ENCODE peak calls at places on chromosomes 5 and 9, in seven cellular contexts. E is body of pancreas; R is endothelial cell of umbilical vein; V is aorta; I is fibroblast of lung; Q is astrocyte; P is CD8-positive, alpha-beta T cell. F is an unnamed sample. For H3K9me3 and H3K4me1, the result is how much of the 10 kb centered on the place peaks cover.

GRCh38 chr9:3963266-3964019 is 336.4 kb downstream of the GLIS3 start:
- DNase-seq in E (peak), R (peak), V (peak), I (peak), Q (peak), P (no peak), F (no peak)

GRCh38 chr5:91357012-91357634 is 26.0 kb downstream of the ARRDC3 start:
- DNase-seq in E (peak), R (no peak), V (no peak), I (no peak), Q (no peak), P (no peak), F (no peak)

GRCh38 chr5:180423133-180423532 is 70.0 kb upstream of the GFPT2 start:
- DNase-seq in E (no peak), R (no peak), V (no peak), I (peak), Q (no peak), P (no peak), F (no peak)

GRCh38 chr5:71905804-71906711 is 187.0 kb downstream of the CARTPT start:
- DNase-seq in E (peak), R (peak), V (peak), I (peak), Q (no peak), P (no peak), F (no peak)

GRCh38 chr5:8676731-8677130 is 807.8 kb downstream of the MTRR start:
- DNase-seq in E (no peak), R (no peak), V (no peak), I (no peak), Q (no peak), P (no peak), F (no peak)

GRCh38 chr9:111037744-111038335 is 430 bp downstream of the LPAR1 start:
- DNase-seq in E (peak), R (no peak), V (peak), I (peak), Q (peak), P (no peak), F (peak)

GRCh38 chr5:77129386-77129785 is 42.3 kb upstream of the ZBED3 start:
- DNase-seq in E (peak), R (peak), V (no peak), I (no peak), Q (peak), P (peak), F (no peak)

GRCh38 chr9:137149942-137150484 is 11.1 kb downstream of the GRIN1 start:
- DNase-seq in E (no peak), R (no peak), V (no peak), I (no peak), Q (no peak), P (no peak), F (no peak)

GRCh38 chr5:66174338-66174737 is 30.2 kb downstream of the SREK1 start:
- DNase-seq in E (no peak), R (peak), V (no peak), I (peak), Q (no peak), P (no peak), F (no peak)

GRCh38 chr5:163248333-163248732 is 189.1 kb upstream of the CCNG1 start:
- DNase-seq in E (peak), R (no peak), V (no peak), I (peak), Q (peak), P (no peak), F (no peak)

GRCh38 chr9:28287413-28287812 is 714.1 kb upstream of the C9orf72 start:
- DNase-seq in E (no peak), R (no peak), V (no peak), I (no peak), Q (no peak), P (no peak), F (no peak)

GRCh38 chr5:168455201-168455600 is 31.1 kb upstream of the RARS1 start:
- DNase-seq in E (no peak), R (no peak), V (no peak), I (no peak), Q (no peak), P (no peak), F (no peak)

GRCh38 chr5:402615-403359 is 40.2 kb upstream of the EXOC3 start:
- DNase-seq in E (no peak), R (no peak), V (no peak), I (peak), Q (peak), P (no peak), F (no peak)

GRCh38 chr5:22709743-22710142 is 143.4 kb downstream of the CDH12 start:
- DNase-seq in E (no peak), R (no peak), V (no peak), I (no peak), Q (no peak), P (no peak), F (no peak)

GRCh38 chr9:107447834-107448233 is 41.7 kb downstream of the KLF4 start:
- DNase-seq in E (no peak), R (no peak), V (no peak), I (no peak), Q (no peak), P (no peak), F (no peak)

GRCh38 chr5:35246928-35247644 is 16.8 kb upstream of the PRLR start:
- DNase-seq in E (peak), R (no peak), V (peak), I (peak), Q (no peak), P (no peak), F (no peak)

GRCh38 chr9:136012651-136013050 is 51.5 kb upstream of the UBAC1 start:
- DNase-seq in E (no peak), R (no peak), V (peak), I (peak), Q (peak), P (no peak), F (peak)

GRCh38 chr5:81151546-81151945 is 81.6 kb upstream of the CKMT2 start:
- DNase-seq in E (no peak), R (peak), V (no peak), I (peak), Q (peak), P (no peak), F (no peak)

GRCh38 chr9:33778700-33779351 is 16.5 kb upstream of the PRSS3 start:
- DNase-seq in E (peak), R (peak), V (no peak), I (peak), Q (peak), P (peak), F (no peak)

GRCh38 chr5:176723440-176723839 is 76.2 kb downstream of the TSPAN17 start:
- DNase-seq in E (no peak), R (no peak), V (no peak), I (no peak), Q (no peak), P (no peak), F (no peak)

GRCh38 chr5:158644301-158644700 is 455.4 kb downstream of the EBF1 start:
- DNase-seq in E (no peak), R (no peak), V (no peak), I (peak), Q (no peak), P (no peak), F (no peak)

GRCh38 chr9:89524888-89525385 is 27.0 kb upstream of the SEMA4D start:
- DNase-seq in E (no peak), R (no peak), V (no peak), I (no peak), Q (no peak), P (no peak), F (no peak)

GRCh38 chr5:24170026-24170425 is 474.8 kb downstream of the CDH10 start:
- DNase-seq in E (no peak), R (no peak), V (no peak), I (no peak), Q (no peak), P (no peak), F (no peak)

GRCh38 chr5:14449052-14449661 is 132.4 kb upstream of the OTULINL start:
- DNase-seq in E (no peak), R (peak), V (no peak), I (peak), Q (peak), P (no peak), F (no peak)

GRCh38 chr5:154642499-154643245 is 112.5 kb upstream of the LARP1 start:
- DNase-seq in E (peak), R (peak), V (no peak), I (no peak), Q (no peak), P (no peak), F (no peak)

GRCh38 chr9:115289757-115290208 is 171.8 kb upstream of the TNC start:
- DNase-seq in E (no peak), R (no peak), V (no peak), I (peak), Q (peak), P (no peak), F (no peak)

GRCh38 chr9:65405253-65405652 is 120.2 kb upstream of the FOXD4L5 start:
- DNase-seq in E (no peak), R (no peak), V (no peak), I (no peak), Q (no peak), P (no peak), F (no peak)

GRCh38 chr9:72292874-72293607 is 72.0 kb downstream of the ZFAND5 start:
- DNase-seq in E (peak), R (peak), V (no peak), I (peak), Q (peak), P (no peak), F (no peak)

GRCh38 chr9:124810513-124811355 is 33.8 kb downstream of the OLFML2A start:
- DNase-seq in E (no peak), R (no peak), V (no peak), I (peak), Q (peak), P (no peak), F (no peak)

GRCh38 chr9:108885643-108886348 is 23.7 kb downstream of the ACTL7A start:
- DNase-seq in E (peak), R (peak), V (no peak), I (peak), Q (peak), P (peak), F (no peak)

GRCh38 chr9:35856882-35857281 is 13.3 kb downstream of the OR13J1 start:
- DNase-seq in E (no peak), R (no peak), V (no peak), I (no peak), Q (no peak), P (no peak), F (no peak)

GRCh38 chr5:76718381-76718832 is 2.5 kb downstream of the F2R start:
- DNase-seq in E (no peak), R (peak), V (no peak), I (peak), Q (peak), P (no peak), F (no peak)

GRCh38 chr9:109776391-109776790 is 3.6 kb upstream of the PALM2AKAP2 start:
- DNase-seq in E (no peak), R (no peak), V (no peak), I (no peak), Q (no peak), P (no peak), F (no peak)

GRCh38 chr9:38096238-38096805 is 27.3 kb upstream of the SHB start:
- DNase-seq in E (no peak), R (no peak), V (no peak), I (no peak), Q (no peak), P (no peak), F (no peak)

GRCh38 chr5:101431201-101431600 is 528.1 kb upstream of the ST8SIA4 start:
- DNase-seq in E (no peak), R (no peak), V (no peak), I (no peak), Q (no peak), P (no peak), F (no peak)

GRCh38 chr5:27592231-27592630 is 553.8 kb upstream of the CDH9 start:
- DNase-seq in E (no peak), R (no peak), V (no peak), I (peak), Q (peak), P (no peak), F (no peak)

GRCh38 chr5:130400091-130400490 is 495.8 kb downstream of the CHSY3 start:
- DNase-seq in E (no peak), R (peak), V (no peak), I (peak), Q (peak), P (no peak), F (no peak)

GRCh38 chr5:44626846-44627245 is 181.9 kb upstream of the MRPS30 start:
- DNase-seq in E (no peak), R (no peak), V (no peak), I (no peak), Q (no peak), P (no peak), F (no peak)

GRCh38 chr5:140297283-140297682 is 5.6 kb downstream of the PFDN1 start:
- DNase-seq in E (no peak), R (no peak), V (no peak), I (no peak), Q (no peak), P (no peak), F (no peak)

GRCh38 chr5:140296289-140296688 is 6.6 kb downstream of the PFDN1 start:
- DNase-seq in E (no peak), R (peak), V (no peak), I (no peak), Q (no peak), P (no peak), F (no peak)

GRCh38 chr5:140295414-140295813 is 7.5 kb downstream of the PFDN1 start:
- DNase-seq in E (peak), R (peak), V (no peak), I (peak), Q (peak), P (peak), F (no peak)

GRCh38 chr5:140299056-140299455 is 3.8 kb downstream of the PFDN1 start:
- DNase-seq in E (no peak), R (no peak), V (no peak), I (no peak), Q (no peak), P (no peak), F (no peak)

DNA sequence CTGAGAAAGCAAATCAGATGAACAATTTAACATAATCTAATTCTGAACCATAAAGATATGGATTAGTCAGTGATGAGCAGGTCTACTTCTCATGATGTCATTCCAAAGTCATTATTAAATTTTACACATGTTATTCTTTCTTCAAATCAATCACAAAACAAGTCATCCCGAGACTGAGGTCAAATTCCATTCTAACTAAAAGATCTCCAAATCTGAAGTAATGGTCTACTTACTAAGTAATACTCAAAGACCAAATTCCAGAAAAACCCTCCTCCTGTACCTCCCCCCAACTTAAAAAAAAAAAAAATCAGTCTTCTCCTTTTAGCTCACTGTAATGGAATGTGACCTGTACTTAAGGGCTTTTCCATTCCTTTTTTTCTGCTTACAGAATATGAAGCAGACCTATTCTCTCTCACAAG is 4.7 kb downstream of the PFDN1 start:
- DNase-seq in E (no peak), R (peak), V (no peak), I (peak), Q (peak), P (no peak), F (no peak)
- H3K4me3 ChIP-seq in E (no peak), R (no peak), V (no peak), I (no peak), Q (no peak), P (no peak), F (no peak)

GRCh38 chr5:140764177-140765020 is 21.5 kb upstream of the PCDHA1 start:
- DNase-seq in E (no peak), R (peak), V (no peak), I (no peak), Q (peak), P (no peak), F (no peak)
- H3K9me3 ChIP-seq in E (half or more), R (under half), V (under half), I (under half), Q (under half), P (under half), F (half or more)

GRCh38 chr5:62115009-62115408 is 191.0 kb upstream of the KIF2A start:
- DNase-seq in E (no peak), R (no peak), V (no peak), I (peak), Q (no peak), P (no peak), F (no peak)
- H3K4me1 ChIP-seq in E (under half), R (under half), V (under half), I (under half), Q (under half), P (under half), F (under half)

GRCh38 chr9:101400120-101400519 is 1.5 kb downstream of the ZNF189 start:
- DNase-seq in E (peak), R (peak), V (peak), I (peak), Q (no peak), P (no peak), F (no peak)
- H3K4me3 ChIP-seq in E (peak), R (peak), V (peak), I (peak), Q (peak), P (no peak), F (peak)

DNA sequence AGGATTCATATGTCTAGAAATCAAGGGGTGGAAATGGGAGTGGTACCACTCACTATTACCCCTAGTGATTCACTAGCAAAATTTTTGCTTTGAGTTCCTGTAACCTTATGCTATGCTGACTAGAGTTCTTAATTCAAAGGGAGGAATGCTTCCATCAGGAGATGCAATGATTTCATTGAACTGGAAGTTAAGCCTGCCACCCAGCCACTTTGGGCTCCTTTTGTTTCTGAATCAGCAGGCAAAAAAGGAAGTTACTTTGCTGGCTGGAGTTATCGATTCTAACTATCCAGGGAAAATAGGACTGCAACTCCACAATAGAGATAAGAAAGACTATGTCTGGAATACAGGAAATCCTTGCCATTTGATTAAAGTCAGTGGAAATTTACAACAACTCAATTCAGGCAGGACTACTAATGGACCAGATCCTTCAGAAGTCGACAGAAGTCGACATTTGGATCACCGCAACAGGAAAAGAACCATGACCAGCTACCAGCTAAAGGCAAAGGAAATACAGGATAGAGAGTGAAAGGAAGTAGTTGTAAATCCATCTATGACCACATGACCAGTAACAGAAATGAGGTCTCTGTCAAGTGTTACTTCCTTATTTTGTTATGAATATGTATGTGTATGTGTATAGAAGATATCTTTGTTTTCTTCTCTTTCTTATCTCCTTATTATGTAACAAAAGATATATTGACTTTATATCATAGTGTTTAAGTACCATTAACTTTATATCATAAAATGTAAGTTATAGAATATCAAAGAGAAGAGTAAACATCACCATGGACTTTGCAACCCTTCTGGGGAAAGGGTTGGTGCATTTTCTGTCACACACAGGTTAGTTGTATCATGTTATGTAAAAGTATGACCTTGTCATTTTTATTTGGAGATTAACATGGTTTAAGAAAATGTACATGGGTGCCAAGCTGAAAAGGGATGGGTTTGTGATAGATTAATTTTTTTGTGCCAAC is 198.7 kb upstream of the HAPLN1 start:
- DNase-seq in E (no peak), R (peak), V (no peak), I (peak), Q (peak), P (no peak), F (no peak)
- H3K9me3 ChIP-seq in E (under half), R (under half), V (under half), I (under half), Q (under half), P (under half), F (under half)

GRCh38 chr5:6715758-6716633 is 2.8 kb downstream of the TENT4A start:
- DNase-seq in E (no peak), R (no peak), V (no peak), I (no peak), Q (no peak), P (peak), F (no peak)
- H3K4me1 ChIP-seq in E (half or more), R (under half), V (under half), I (under half), Q (under half), P (half or more), F (half or more)

GRCh38 chr5:102778478-102778877 is 23.4 kb downstream of the PAM start:
- DNase-seq in E (no peak), R (peak), V (no peak), I (peak), Q (peak), P (no peak), F (no peak)
- H3K4me3 ChIP-seq in E (no peak), R (no peak), V (no peak), I (no peak), Q (no peak), P (no peak), F (no peak)

DNA sequence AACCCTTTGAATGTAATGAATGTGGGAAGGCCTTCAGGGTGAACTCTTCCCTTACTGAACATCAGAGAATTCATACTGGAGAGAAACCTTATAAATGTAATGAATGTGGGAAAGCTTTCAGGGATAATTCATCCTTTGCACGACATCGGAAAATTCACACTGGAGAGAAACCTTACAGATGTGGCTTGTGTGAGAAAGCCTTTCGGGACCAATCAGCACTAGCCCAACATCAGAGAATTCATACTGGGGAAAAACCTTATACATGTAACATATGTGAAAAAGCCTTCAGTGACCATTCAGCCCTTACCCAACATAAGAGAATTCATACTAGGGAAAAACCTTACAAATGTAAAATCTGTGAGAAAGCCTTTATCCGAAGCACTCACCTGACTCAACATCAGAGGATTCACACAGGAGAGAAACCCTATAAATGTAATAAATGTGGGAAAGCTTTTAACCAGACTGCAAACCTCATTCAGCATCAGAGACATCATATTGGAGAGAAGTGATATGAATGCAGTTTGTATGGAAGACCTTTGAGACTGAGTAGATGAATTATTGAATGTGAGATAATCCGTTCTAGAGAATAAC is 24.6 kb downstream of the ZNF454 start:
- DNase-seq in E (no peak), R (no peak), V (no peak), I (no peak), Q (no peak), P (no peak), F (no peak)
- H3K9me3 ChIP-seq in E (half or more), R (under half), V (under half), I (under half), Q (half or more), P (under half), F (half or more)

GRCh38 chr5:139688712-139689413 is 40.7 kb downstream of the CXXC5 start:
- DNase-seq in E (peak), R (no peak), V (no peak), I (no peak), Q (no peak), P (no peak), F (no peak)
- H3K4me1 ChIP-seq in E (half or more), R (under half), V (under half), I (under half), Q (half or more), P (under half), F (under half)